ENCODE peak calls at places on chromosomes 16 and 17, in eight cellular contexts. O, R, A, S, D, Y, C and Q are unnamed samples.

GRCh38 chr17:38568845-38569510 is 36.8 kb downstream of the SRCIN1 start:
- DNase-seq in Y (no peak), O (peak; percentile 90), C (no peak), D (no peak), A (no peak), S (no peak), R (no peak), Q (no peak)

GRCh38 chr17:63029520-63029919 is 63.5 kb downstream of the TANC2 start:
- DNase-seq in A (no peak), S (no peak), Y (no peak), D (no peak), C (no peak), O (no peak), R (no peak), Q (no peak)

GRCh38 chr17:47184671-47185070 is 4.4 kb downstream of the CDC27 start:
- DNase-seq in R (no peak), D (no peak), Y (no peak), A (no peak), O (no peak), C (no peak), S (no peak), Q (no peak)

GRCh38 chr16:59047114-59047513 is 313.0 kb upstream of the GOT2 start:
- DNase-seq in C (no peak), O (no peak), R (no peak), Y (no peak), D (no peak), S (no peak), A (no peak), Q (no peak)

GRCh38 chr17:13462161-13462560 is 139.6 kb downstream of the HS3ST3A1 start:
- DNase-seq in O (no peak), R (no peak), A (no peak), D (no peak), Y (no peak), S (no peak), C (no peak), Q (peak; percentile 5)

GRCh38 chr16:84808812-84809211 is 11.0 kb upstream of the CRISPLD2 start:
- DNase-seq in O (no peak), R (no peak), Y (no peak), A (no peak), S (no peak), C (no peak), D (no peak), Q (no peak)

GRCh38 chr17:57634713-57635465 is 110.2 kb downstream of the CCDC182 start:
- DNase-seq in Y (no peak), O (no peak), D (no peak), R (no peak), A (no peak), S (no peak), C (no peak), Q (no peak)

GRCh38 chr16:65249768-65250167 is 127.9 kb upstream of the CDH11 start:
- DNase-seq in O (no peak), S (no peak), D (no peak), A (no peak), C (no peak), R (no peak), Y (no peak), Q (no peak)